ENCODE peak calls at places on chromosomes 3 and 15, in five cellular contexts. A is EH, P is cardiac septum, S is activated gamma-delta T cell treated with Interleukin-2 at 50 U/mL for 16 hours, Q is RPMI8226. U is an unnamed sample.

GRCh38 chr3:134476306-134476705 is 9.5 kb downstream of the ANAPC13 start:
- DNase-seq in P (no peak), Q (no peak), A (peak; percentile 37), S (no peak), U (no peak)

GRCh38 chr3:127373701-127374625 is 86.1 kb upstream of the PRR20G start:
- DNase-seq in Q (peak; percentile 61), P (no peak), A (peak; percentile 16), S (no peak), U (no peak)

GRCh38 chr15:101187820-101188516 is 63.9 kb downstream of the CHSY1 start:
- DNase-seq in P (no peak), A (peak; percentile 99), S (no peak), Q (no peak), U (no peak)

GRCh38 chr3:138367912-138368311 is 19.5 kb downstream of the MRAS start:
- DNase-seq in P (no peak), Q (peak; percentile 11), S (no peak), A (peak; percentile 29), U (no peak)

GRCh38 chr3:180319461-180319860 is 282.5 kb upstream of the TTC14 start:
- DNase-seq in Q (no peak), P (no peak), A (no peak), S (no peak), U (no peak)

GRCh38 chr3:179421500-179421899 is 29.8 kb downstream of the GNB4 start:
- DNase-seq in P (no peak), A (peak; percentile 54), Q (peak; percentile 46), S (no peak), U (no peak)

GRCh38 chr3:85342915-85343314 is 384.1 kb downstream of the CADM2 start:
- DNase-seq in A (no peak), Q (peak; percentile 26), P (no peak), S (no peak), U (no peak)

GRCh38 chr3:195258449-195259145 is 12.4 kb downstream of the XXYLT1 start:
- DNase-seq in S (no peak), P (no peak), A (no peak), Q (peak; percentile 77), U (no peak)

GRCh38 chr3:157692468-157692867 is 189.3 kb upstream of the VEPH1 start:
- DNase-seq in P (no peak), A (no peak), S (no peak), Q (no peak), U (no peak)

GRCh38 chr3:37293646-37294045 is 119.3 kb upstream of the LRRFIP2 start:
- DNase-seq in Q (no peak), P (no peak), S (no peak), A (no peak), U (no peak)

GRCh38 chr3:9396301-9396631 is 1.1 kb upstream of the SETD5 start:
- DNase-seq in A (peak; percentile 98), S (no peak), P (peak; percentile 93), Q (peak; percentile 89), U (peak; percentile 79)

GRCh38 chr15:22968356-22968755 is 11.8 kb downstream of the CYFIP1 start:
- DNase-seq in P (peak; percentile 9), S (no peak), A (peak; percentile 91), Q (no peak), U (no peak)

U was measured in central memory CD4-positive, alpha-beta T cell.